ENCODE peak calls at places on chromosomes 16 and 17, in nine cellular contexts. U is left ventricle myocardium inferior; P is T-helper 1 cell; S is SW 1271; X is stimulated activated CD4-positive, alpha-beta T cell treated with anti-CD3 and anti-CD28 coated beads, Interleukin-1b, Interleukin-23, amount 100 ng/mL, for 1 hour; K is ovary; R is cerebellar nuclear complex; I is HTR-8/SVneo; G is CD4-positive, CD25-positive, alpha-beta regulatory T cell. L is an unnamed sample.

GRCh38 chr17:82324566-82325285 is 7.3 kb upstream of the CD7 start:
- DNase-seq in U (no peak), P (no peak), S (no peak), X (no peak), K (no peak), R (no peak), I (no peak), G (no peak), L (no peak)

GRCh38 chr16:28930652-28931051 is 1.1 kb upstream of the CD19 start:
- DNase-seq in U (no peak), P (no peak), S (no peak), X (no peak), K (no peak), R (no peak), I (no peak), G (no peak), L (no peak)

GRCh38 chr17:19747829-19748806 is at the start of gene ALDH3A1:
- DNase-seq in U (no peak), P (no peak), S (no peak), X (no peak), K (no peak), R (no peak), I (no peak), G (no peak), L (no peak)

GRCh38 chr17:49715717-49716279 is 8.0 kb upstream of the SLC35B1 start:
- DNase-seq in U (no peak), P (peak; percentile 49), S (no peak), X (no peak), K (no peak), R (no peak), I (no peak), G (no peak), L (no peak)

GRCh38 chr17:77740481-77740880 is 218.0 kb upstream of the TNRC6C start:
- DNase-seq in U (no peak), P (no peak), S (no peak), X (no peak), K (no peak), R (no peak), I (no peak), G (no peak), L (no peak)

GRCh38 chr17:5883775-5884665 is 186.2 kb upstream of the WSCD1 start:
- DNase-seq in U (no peak), P (no peak), S (no peak), X (no peak), K (no peak), R (no peak), I (no peak), G (no peak), L (no peak)

GRCh38 chr17:1067282-1067956 is 70.5 kb downstream of the TIMM22 start:
- DNase-seq in U (peak; percentile 40), P (no peak), S (no peak), X (no peak), K (no peak), R (no peak), I (no peak), G (no peak), L (no peak)

GRCh38 chr17:64259922-64260321 is 3.1 kb downstream of the TEX2 start:
- DNase-seq in U (no peak), P (no peak), S (no peak), X (no peak), K (no peak), R (no peak), I (no peak), G (no peak), L (no peak)

GRCh38 chr17:52737071-52737470 is 578.6 kb upstream of the CA10 start:
- DNase-seq in U (no peak), P (no peak), S (no peak), X (no peak), K (no peak), R (no peak), I (no peak), G (no peak), L (no peak)

GRCh38 chr17:39688475-39688835 is 598 bp upstream of the PGAP3 start:
- DNase-seq in U (no peak), P (no peak), S (no peak), X (no peak), K (no peak), R (no peak), I (no peak), G (no peak), L (no peak)

GRCh38 chr17:59155439-59156177 is at the start of gene PRR11:
- DNase-seq in U (peak; percentile 91), P (peak; percentile 94), S (peak; percentile 100), X (peak; percentile 61), K (peak; percentile 89), R (peak; percentile 99), I (peak; percentile 99), G (peak; percentile 100), L (peak; percentile 97)

GRCh38 chr16:56625140-56625942 is at the start of gene MT1E:
- DNase-seq in U (peak; percentile 88), P (no peak), S (no peak), X (peak; percentile 38), K (peak; percentile 68), R (peak; percentile 20), I (no peak), G (peak; percentile 71), L (peak; percentile 94)

GRCh38 chr17:8155341-8156173 is 3.4 kb upstream of the PER1 start:
- DNase-seq in U (no peak), P (no peak), S (no peak), X (no peak), K (no peak), R (no peak), I (no peak), G (no peak), L (no peak)

GRCh38 chr17:21677911-21678310 is 14.4 kb upstream of the KCNJ18 start:
- DNase-seq in U (no peak), P (no peak), S (no peak), X (no peak), K (no peak), R (no peak), I (no peak), G (no peak), L (peak; percentile 74)

GRCh38 chr17:35299108-35299507 is 56.2 kb downstream of the SLFN5 start:
- DNase-seq in U (no peak), P (no peak), S (no peak), X (no peak), K (no peak), R (no peak), I (no peak), G (no peak), L (no peak)

GRCh38 chr16:85344502-85345128 is 232.3 kb upstream of the CIBAR2 start:
- DNase-seq in U (no peak), P (no peak), S (no peak), X (no peak), K (no peak), R (no peak), I (no peak), G (no peak), L (no peak)

GRCh38 chr17:41178843-41179616 is 1.0 kb upstream of the KRTAP4-2 start:
- DNase-seq in U (no peak), P (no peak), S (no peak), X (no peak), K (no peak), R (no peak), I (no peak), G (no peak), L (no peak)

GRCh38 chr17:4490637-4491061 is 8.0 kb upstream of the SPNS2 start:
- DNase-seq in U (no peak), P (no peak), S (no peak), X (no peak), K (no peak), R (no peak), I (no peak), G (no peak), L (peak; percentile 60)

GRCh38 chr17:2655526-2655925 is 56.0 kb downstream of the CLUH start:
- DNase-seq in U (no peak), P (no peak), S (no peak), X (no peak), K (no peak), R (no peak), I (no peak), G (no peak), L (no peak)

GRCh38 chr17:75594499-75595283 is 7.1 kb downstream of the MYO15B start:
- DNase-seq in U (no peak), P (no peak), S (no peak), X (no peak), K (no peak), R (no peak), I (no peak), G (no peak), L (no peak)

GRCh38 chr17:3890082-3890892 is 2.6 kb downstream of the CAMKK1 start:
- DNase-seq in U (peak; percentile 48), P (no peak), S (peak; percentile 42), X (no peak), K (peak; percentile 78), R (no peak), I (peak; percentile 95), G (no peak), L (peak; percentile 95)

GRCh38 chr16:57372372-57373116 is at the start of gene CX3CL1:
- DNase-seq in U (peak; percentile 60), P (no peak), S (no peak), X (no peak), K (peak; percentile 46), R (no peak), I (no peak), G (no peak), L (peak; percentile 93)

GRCh38 chr17:55086635-55087058 is 118.1 kb downstream of the STXBP4 start:
- DNase-seq in U (no peak), P (no peak), S (no peak), X (no peak), K (no peak), R (no peak), I (no peak), G (no peak), L (no peak)

GRCh38 chr17:41254861-41255260 is 323 bp upstream of the KRTAP9-9 start:
- DNase-seq in U (no peak), P (no peak), S (no peak), X (no peak), K (no peak), R (no peak), I (no peak), G (no peak), L (no peak)

GRCh38 chr17:12180644-12181261 is 160.1 kb downstream of the MAP2K4 start:
- DNase-seq in U (no peak), P (no peak), S (no peak), X (no peak), K (peak; percentile 31), R (no peak), I (peak; percentile 33), G (peak; percentile 57), L (no peak)

GRCh38 chr16:14681115-14681514 is 13.0 kb downstream of the PLA2G10 start:
- DNase-seq in U (no peak), P (no peak), S (no peak), X (no peak), K (no peak), R (no peak), I (no peak), G (no peak), L (peak; percentile 2)

GRCh38 chr16:65965632-65966031 is 400.9 kb upstream of the CDH5 start:
- DNase-seq in U (no peak), P (no peak), S (no peak), X (no peak), K (no peak), R (no peak), I (no peak), G (no peak), L (no peak)

GRCh38 chr17:385195-385835 is 32.7 kb upstream of the RPH3AL start:
- DNase-seq in U (peak; percentile 79), P (no peak), S (no peak), X (no peak), K (peak; percentile 70), R (no peak), I (no peak), G (no peak), L (peak; percentile 91)

GRCh38 chr17:72165202-72165972 is 44.6 kb downstream of the SOX9 start:
- DNase-seq in U (no peak), P (no peak), S (no peak), X (no peak), K (no peak), R (no peak), I (no peak), G (no peak), L (no peak)

GRCh38 chr17:68860941-68861340 is 94.3 kb downstream of the ABCA8 start:
- DNase-seq in U (no peak), P (no peak), S (no peak), X (no peak), K (no peak), R (no peak), I (no peak), G (no peak), L (no peak)

GRCh38 chr16:85986931-85987749 is 88.2 kb downstream of the IRF8 start:
- DNase-seq in U (no peak), P (peak; percentile 18), S (no peak), X (peak; percentile 33), K (no peak), R (no peak), I (peak; percentile 83), G (peak; percentile 26), L (peak; percentile 73)